ENCODE peak calls at places on chromosomes 6 and 20, in five cellular contexts. W, H, L, R and Q are unnamed samples.

GRCh38 chr6:158558415-158559306 is 1.2 kb upstream of the TMEM181 start:
- DNase-seq in W (no peak), H (no peak), L (no peak), R (no peak), Q (no peak)

GRCh38 chr6:169452117-169452868 is 198.6 kb upstream of the THBS2 start:
- DNase-seq in W (peak; percentile 28), H (peak; percentile 72), L (peak; percentile 83), R (peak; percentile 95), Q (peak; percentile 81)

GRCh38 chr6:67285770-67286495 is 1349.1 kb upstream of the ADGRB3 start:
- DNase-seq in W (no peak), H (no peak), L (no peak), R (no peak), Q (no peak)

GRCh38 chr20:11207749-11208502 is 534.1 kb upstream of the JAG1 start:
- DNase-seq in W (peak; percentile 62), H (no peak), L (no peak), R (no peak), Q (no peak)

GRCh38 chr6:63392092-63392724 is 72.4 kb upstream of the LGSN start:
- DNase-seq in W (no peak), H (no peak), L (no peak), R (no peak), Q (no peak)

GRCh38 chr6:147651249-147652063 is 143.0 kb downstream of the SAMD5 start:
- DNase-seq in W (no peak), H (peak; percentile 12), L (peak; percentile 59), R (no peak), Q (peak; percentile 52)

GRCh38 chr6:117932676-117933075 is 25.6 kb downstream of the SLC35F1 start:
- DNase-seq in W (no peak), H (no peak), L (no peak), R (no peak), Q (no peak)

GRCh38 chr6:63805808-63806572 is 170.4 kb downstream of the PHF3 start:
- DNase-seq in W (no peak), H (no peak), L (no peak), R (no peak), Q (no peak)

GRCh38 chr6:163588211-163588919 is 173.8 kb downstream of the QKI start:
- DNase-seq in W (no peak), H (no peak), L (no peak), R (no peak), Q (no peak)

GRCh38 chr20:53804920-53805894 is 211.6 kb upstream of the ZNF217 start:
- DNase-seq in W (no peak), H (no peak), L (no peak), R (no peak), Q (no peak)

DNA sequence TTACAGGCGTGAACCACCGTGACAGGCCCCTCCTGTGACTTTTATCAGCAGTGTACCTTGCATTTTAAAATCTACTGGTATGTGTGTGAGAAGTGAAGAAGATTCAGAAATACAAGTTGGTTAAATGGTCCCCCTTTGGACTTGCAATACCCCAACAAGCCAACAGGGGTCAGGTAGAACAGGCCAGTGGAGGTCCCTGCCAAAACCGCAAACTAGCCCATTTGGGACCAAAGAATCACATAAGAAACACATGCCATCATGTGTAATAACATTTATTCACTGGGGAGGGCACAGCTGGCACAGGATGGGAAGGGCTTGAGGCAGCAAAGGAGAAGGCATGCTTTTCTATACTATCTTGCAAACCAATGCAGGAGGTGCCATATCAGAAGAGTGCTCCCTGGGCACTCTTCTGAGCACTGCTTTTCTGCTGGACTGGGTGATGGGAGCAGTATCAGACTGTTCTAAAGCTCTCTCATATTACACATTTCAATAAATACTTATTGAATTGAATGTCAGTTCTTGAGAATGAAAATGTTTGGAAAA is 116.1 kb upstream of the TRAF3IP2 start:
- DNase-seq in W (peak; percentile 31), H (no peak), L (peak; percentile 36), R (no peak), Q (no peak)
- H3K27ac ChIP-seq in W (no peak overlapping the region), H (peak overlapping the region; percentile 60), L (no peak overlapping the region), R (no peak overlapping the region), Q (no peak overlapping the region)

DNA sequence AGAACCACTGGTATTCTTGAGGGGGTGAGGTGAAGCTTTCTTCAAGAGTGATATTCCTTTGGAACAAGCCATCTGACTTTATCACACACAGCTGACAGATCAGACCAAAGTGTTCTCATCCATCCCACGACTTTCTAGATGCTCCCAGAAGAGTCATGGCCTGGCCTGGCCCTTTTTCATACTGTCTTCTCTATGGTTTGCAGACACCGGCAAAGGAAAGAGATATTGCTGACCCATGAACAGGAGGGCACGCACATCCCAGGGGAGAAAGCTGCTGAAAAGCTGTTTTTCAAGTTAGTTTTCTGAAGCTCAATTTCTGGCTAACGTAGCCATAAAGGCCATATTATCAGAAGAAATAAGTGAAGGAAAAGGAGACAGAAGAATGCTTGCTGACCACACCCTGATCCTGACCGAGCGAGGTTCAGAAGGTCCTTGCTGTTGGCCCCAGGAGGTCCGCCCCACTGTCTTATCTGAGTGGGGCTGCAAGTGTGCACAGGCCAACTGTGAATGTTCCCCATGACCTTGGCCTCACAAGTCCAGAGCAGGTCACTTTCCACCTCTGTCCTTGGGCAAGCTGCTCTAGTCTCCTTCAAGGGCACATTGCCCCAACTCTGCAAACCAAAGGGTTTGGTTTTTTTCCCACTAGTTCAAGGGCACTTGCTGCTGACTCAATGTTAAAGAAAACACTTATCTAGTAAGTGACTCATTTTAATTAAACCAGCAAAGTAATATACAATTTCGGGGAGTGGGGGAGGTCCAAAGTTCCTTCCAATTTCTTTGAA is 2.0 kb downstream of the ACSS1 start:
- DNase-seq in W (peak; percentile 22), H (peak; percentile 11), L (peak; percentile 33), R (peak; percentile 49), Q (peak; percentile 48)
- TF ChIP-seq POLR2A in W (no peak), H (no peak), L (no peak), R (no peak), Q (no peak)

GRCh38 chr20:43404880-43405279 is 52.8 kb upstream of the SRSF6 start:
- DNase-seq in W (no peak), H (no peak), L (no peak), R (no peak), Q (no peak)
- TF ChIP-seq CTCF in W (no peak), H (no peak), L (no peak), R (no peak), Q (no peak)

GRCh38 chr6:17985934-17986655 is 1.3 kb downstream of the KIF13A start:
- DNase-seq in W (no peak), H (no peak), L (no peak), R (no peak), Q (no peak)
- H3K27ac ChIP-seq in W (peak overlapping the region; percentile 71), H (peak overlapping the region; percentile 92), L (peak overlapping the region; percentile 57), R (no peak overlapping the region), Q (peak overlapping the region; percentile 89)

GRCh38 chr6:27865952-27866369 is 46.2 kb downstream of the OR2B2 start:
- DNase-seq in W (no peak), H (no peak), L (peak; percentile 22), R (no peak), Q (no peak)
- TF ChIP-seq POLR2A in W (no peak), H (no peak), L (no peak), R (no peak), Q (no peak)

DNA sequence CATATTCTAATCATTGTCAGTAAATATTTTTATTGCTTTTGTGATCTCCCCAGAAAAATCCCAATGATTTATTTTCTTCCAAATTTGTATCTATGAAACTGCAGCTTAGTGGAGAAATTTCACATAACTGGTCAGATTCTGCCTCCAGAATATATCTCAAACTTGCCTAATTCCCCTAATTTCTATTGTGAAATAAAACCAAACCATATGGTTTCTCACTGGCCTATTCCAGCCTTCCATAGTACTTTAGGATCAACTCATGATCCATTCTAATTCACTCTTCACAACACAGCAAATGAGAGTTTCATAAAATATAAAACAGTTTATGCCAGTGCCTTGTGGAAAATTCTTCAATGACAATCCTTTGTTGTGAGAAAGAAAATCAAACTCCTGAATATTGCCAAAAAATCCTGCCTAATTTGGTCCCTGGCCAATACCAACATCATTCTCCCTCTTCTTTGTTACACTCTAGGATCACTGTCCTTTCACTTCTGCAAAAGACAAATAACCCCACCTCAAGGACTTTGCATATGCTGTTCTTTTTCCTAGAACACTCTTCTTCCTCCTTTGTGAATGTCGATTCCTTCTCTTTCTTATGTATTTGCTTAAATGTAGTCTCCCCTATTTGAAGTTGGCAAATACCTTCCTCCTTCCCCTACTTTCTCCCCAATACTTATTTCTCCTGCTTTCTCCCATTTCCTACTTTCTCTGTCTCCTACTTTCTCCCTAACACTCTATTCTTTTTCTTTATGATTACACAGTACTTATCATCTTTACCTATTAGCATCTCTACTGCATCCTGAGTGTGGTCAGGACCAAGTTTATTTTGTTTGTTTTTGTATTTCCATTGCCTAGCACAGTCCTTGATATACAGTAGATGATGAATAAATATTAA is 587.5 kb downstream of the RFPL4B start:
- DNase-seq in W (no peak), H (no peak), L (no peak), R (no peak), Q (no peak)
- TF ChIP-seq CTCF in W (no peak), H (no peak), L (no peak), R (no peak), Q (no peak)

GRCh38 chr6:43768506-43768860 is 1.5 kb upstream of the VEGFA start:
- DNase-seq in W (no peak), H (no peak), L (no peak), R (no peak), Q (no peak)
- H3K27ac ChIP-seq in W (no peak overlapping the region), H (peak overlapping the region; percentile 97), L (no peak overlapping the region), R (no peak overlapping the region), Q (no peak overlapping the region)

DNA sequence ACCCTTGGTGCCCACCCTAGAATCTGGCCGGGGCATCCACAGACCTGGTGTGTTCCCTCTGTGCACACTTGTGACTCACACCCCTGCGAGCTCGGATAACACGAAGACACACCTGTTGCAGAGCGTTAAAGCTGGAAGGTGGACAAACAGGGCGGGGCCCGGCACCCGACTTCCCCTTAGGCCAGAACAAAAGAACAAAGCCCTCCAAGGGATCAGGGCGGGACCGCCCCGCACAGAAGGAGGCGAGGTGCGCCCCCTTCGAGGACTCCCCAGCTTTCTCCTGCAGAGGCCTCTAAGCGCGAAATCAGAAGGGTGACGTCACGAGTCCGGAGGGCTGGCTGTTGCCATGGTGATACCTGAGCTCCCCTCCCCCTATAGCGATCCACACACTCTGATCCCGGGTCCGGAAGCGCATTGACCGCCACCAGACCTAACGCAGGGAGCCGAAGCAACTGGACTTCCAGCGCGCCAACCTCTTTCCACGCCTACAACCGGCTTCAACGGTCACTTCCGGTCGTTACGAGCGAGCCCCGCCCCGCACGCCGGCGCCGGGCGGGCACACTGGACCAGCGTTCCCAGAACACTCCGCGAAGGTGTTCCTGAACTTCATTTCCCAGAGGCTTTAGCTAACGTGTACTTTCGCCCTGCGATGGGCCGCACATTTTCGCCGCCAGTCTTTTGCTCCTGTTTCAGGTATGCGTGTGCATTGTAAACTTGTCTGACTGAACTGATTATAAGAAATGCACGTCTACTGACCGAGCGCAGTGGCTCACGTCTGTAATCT is at the start of gene ZNF184:
- DNase-seq in W (peak; percentile 97), H (peak; percentile 96), L (peak; percentile 97), R (peak; percentile 95), Q (peak; percentile 98)
- TF ChIP-seq POLR2A in W (peak; percentile 89), H (peak; percentile 78), L (no peak), R (peak; percentile 68), Q (peak; percentile 36)

DNA sequence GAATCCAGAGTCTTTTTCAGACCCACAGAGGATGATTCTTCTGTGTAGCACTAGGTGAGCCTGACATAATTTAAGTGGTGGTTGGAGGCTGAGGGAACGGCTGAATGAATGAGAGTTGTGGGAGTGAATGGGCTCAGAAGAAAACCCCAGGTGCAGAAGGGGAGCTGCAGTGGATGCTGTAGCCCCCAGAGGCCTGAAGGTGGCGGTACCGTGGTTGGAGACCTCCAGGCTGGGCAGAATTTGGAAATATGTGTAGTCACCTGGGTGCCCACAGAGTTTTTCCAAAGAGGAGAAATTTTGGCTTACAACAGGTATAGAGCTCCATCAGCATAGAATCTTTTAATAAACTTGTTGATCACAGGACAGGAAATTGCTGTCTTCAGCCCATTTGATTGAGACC is 6.5 kb upstream of the RAET1G start:
- DNase-seq in W (no peak), H (no peak), L (no peak), R (no peak), Q (peak; percentile 14)
- TF ChIP-seq CTCF in W (peak; percentile 8), H (no peak), L (no peak), R (no peak), Q (no peak)

GRCh38 chr6:107741191-107741680 is 82.9 kb downstream of the SCML4 start:
- DNase-seq in W (no peak), H (no peak), L (no peak), R (no peak), Q (no peak)
- H3K27ac ChIP-seq in W (no peak overlapping the region), H (peak overlapping the region; percentile 65), L (no peak overlapping the region), R (no peak overlapping the region), Q (no peak overlapping the region)